ENCODE peak calls at places on chromosomes 12 and 14, in four cellular contexts. H is A549, X is ovary, P is Panc1. Y is an unnamed sample. For H3K4me1, the result is how much of the 10 kb centered on the place peaks cover.

GRCh38 chr14:23071244-23071974 is 14.1 kb upstream of the CDH24 start:
- DNase-seq in H (peak), X (peak), P (no peak), Y (peak)

GRCh38 chr12:41531147-41531829 is 343.2 kb downstream of the PDZRN4 start:
- DNase-seq in H (no peak), X (peak), P (no peak), Y (peak)

GRCh38 chr14:59330455-59330854 is 134.7 kb downstream of the GPR135 start:
- DNase-seq in H (no peak), X (peak), P (no peak), Y (no peak)

GRCh38 chr14:79809849-79810612 is 401.3 kb downstream of the DIO2 start:
- DNase-seq in H (peak), X (no peak), P (no peak), Y (no peak)

GRCh38 chr12:56751712-56752598 is at the start of gene PRIM1:
- DNase-seq in H (peak), X (peak), P (peak), Y (peak)

GRCh38 chr12:91382081-91382543 is 199.5 kb upstream of the DCN start:
- DNase-seq in H (peak), X (peak), P (peak), Y (peak)

GRCh38 chr14:46197856-46198255 is 453.7 kb downstream of the RPL10L start:
- DNase-seq in H (no peak), X (no peak), P (no peak), Y (no peak)

GRCh38 chr14:28676481-28676880 is 90.1 kb upstream of the FOXG1 start:
- DNase-seq in H (peak), X (no peak), P (peak), Y (no peak)

GRCh38 chr12:120134307-120134980 is 17.9 kb upstream of the RAB35 start:
- DNase-seq in H (no peak), X (no peak), P (no peak), Y (no peak)

GRCh38 chr14:61482348-61483206 is 161.2 kb downstream of the PRKCH start:
- DNase-seq in H (no peak), X (no peak), P (no peak), Y (no peak)

GRCh38 chr14:34212574-34212973 is 249.5 kb downstream of the SPTSSA start:
- DNase-seq in H (no peak), X (no peak), P (no peak), Y (no peak)

GRCh38 chr12:108442910-108443309 is 72.2 kb upstream of the FICD start:
- DNase-seq in H (no peak), X (no peak), P (no peak), Y (no peak)

GRCh38 chr12:55829967-55830600 is 697 bp upstream of the DNAJC14 start:
- DNase-seq in H (peak), X (peak), P (no peak), Y (peak)

GRCh38 chr14:70045715-70046535 is 142.8 kb downstream of the SLC8A3 start:
- DNase-seq in H (peak), X (no peak), P (no peak), Y (peak)

GRCh38 chr12:98736352-98737326 is 91.5 kb downstream of the APAF1 start:
- DNase-seq in H (peak), X (no peak), P (no peak), Y (no peak)

GRCh38 chr12:113905829-113906228 is 60.3 kb downstream of the RBM19 start:
- DNase-seq in H (no peak), X (no peak), P (no peak), Y (no peak)

GRCh38 chr12:113903381-113903863 is 62.7 kb downstream of the RBM19 start:
- DNase-seq in H (no peak), X (no peak), P (no peak), Y (no peak)

GRCh38 chr12:113907446-113908180 is 58.5 kb downstream of the RBM19 start:
- DNase-seq in H (no peak), X (no peak), P (no peak), Y (no peak)

GRCh38 chr12:113908584-113909100 is 57.5 kb downstream of the RBM19 start:
- DNase-seq in H (no peak), X (no peak), P (no peak), Y (no peak)

DNA sequence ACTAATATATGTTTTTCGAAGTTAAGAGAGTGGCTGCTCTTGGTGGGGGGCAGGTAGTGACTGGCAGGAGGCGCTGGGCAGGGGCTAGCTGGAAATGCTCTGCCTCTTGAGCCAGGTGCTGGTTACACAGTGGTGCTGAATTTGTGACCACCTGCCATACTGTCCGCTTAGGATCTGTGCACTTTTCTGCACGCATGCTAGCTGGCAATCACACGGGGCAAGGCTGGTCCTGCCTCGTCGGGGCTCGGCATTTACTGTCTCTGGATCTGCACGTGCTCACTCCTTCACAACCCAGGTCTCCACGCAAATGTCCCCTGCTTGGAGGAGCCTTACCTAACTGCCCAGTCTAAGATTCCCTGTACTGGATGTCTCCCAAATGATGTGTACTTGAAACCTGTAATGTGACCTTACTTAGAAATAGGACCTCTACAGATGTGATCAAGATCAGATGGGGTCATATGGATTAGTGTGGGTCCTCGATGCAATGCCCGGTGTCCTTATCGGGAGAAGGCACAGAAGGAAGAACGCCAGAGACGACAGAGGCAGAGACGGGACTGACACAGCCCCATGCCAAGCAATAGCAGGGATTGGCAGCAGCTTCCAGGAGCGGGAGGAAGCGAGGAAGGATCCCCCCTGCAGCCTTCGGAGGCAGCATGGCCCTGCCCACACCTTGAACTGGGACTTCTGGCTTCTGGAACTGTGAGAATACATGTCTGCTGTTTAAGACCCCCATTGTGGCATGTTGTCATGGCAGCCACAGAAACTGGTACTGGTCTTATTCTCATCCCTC is 59.5 kb downstream of the RBM19 start:
- DNase-seq in H (no peak), X (no peak), P (no peak), Y (no peak)
- H3K4me1 ChIP-seq in H (under half), X (under half), P (under half), Y (under half)

GRCh38 chr12:34345801-34346200 is 323.5 kb downstream of the ALG10 start:
- DNase-seq in H (no peak), X (no peak), P (no peak), Y (no peak)
- H3K4me3 ChIP-seq in H (peak), X (no peak), P (peak), Y (no peak)

GRCh38 chr12:132500856-132501180 is 10.9 kb downstream of the FBRSL1 start:
- DNase-seq in H (no peak), X (no peak), P (no peak), Y (no peak)
- H3K4me1 ChIP-seq in H (under half), X (under half), P (under half), Y (half or more)

GRCh38 chr12:59403259-59403932 is 192.4 kb upstream of the SLC16A7 start:
- DNase-seq in H (peak), X (no peak), P (peak), Y (no peak)
- H3K4me3 ChIP-seq in H (no peak), X (no peak), P (no peak), Y (no peak)

GRCh38 chr14:68363401-68363800 is 429.5 kb downstream of the ZFP36L1 start:
- DNase-seq in H (peak), X (no peak), P (no peak), Y (no peak)
- H3K4me1 ChIP-seq in H (under half), X (under half), P (under half), Y (under half)

GRCh38 chr12:89710873-89711179 is 2.2 kb upstream of the ATP2B1 start:
- DNase-seq in H (no peak), X (no peak), P (no peak), Y (no peak)
- H3K4me3 ChIP-seq in H (peak), X (no peak), P (peak), Y (peak)

DNA sequence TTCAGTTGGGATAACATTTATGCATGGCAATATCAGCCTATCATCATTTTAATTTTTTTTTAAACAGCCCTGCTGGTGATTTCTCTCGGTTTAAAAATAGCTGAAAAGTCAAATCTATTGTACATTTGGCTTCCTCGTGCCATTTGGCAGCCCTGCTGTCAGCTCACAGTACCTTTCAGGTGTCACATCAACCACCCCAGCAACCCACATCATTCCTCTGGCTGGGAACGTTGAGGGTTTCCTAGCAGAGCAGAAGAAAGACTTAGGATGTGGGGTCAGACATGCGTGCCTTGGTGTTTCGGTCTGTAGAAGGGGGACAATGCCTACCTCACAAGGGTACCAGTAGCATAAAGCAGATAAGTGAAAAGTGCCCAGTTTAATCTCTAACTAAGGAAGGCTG is 15.8 kb downstream of the PEBP1 start:
- DNase-seq in H (no peak), X (no peak), P (no peak), Y (no peak)
- H3K4me1 ChIP-seq in H (under half), X (under half), P (under half), Y (under half)

DNA sequence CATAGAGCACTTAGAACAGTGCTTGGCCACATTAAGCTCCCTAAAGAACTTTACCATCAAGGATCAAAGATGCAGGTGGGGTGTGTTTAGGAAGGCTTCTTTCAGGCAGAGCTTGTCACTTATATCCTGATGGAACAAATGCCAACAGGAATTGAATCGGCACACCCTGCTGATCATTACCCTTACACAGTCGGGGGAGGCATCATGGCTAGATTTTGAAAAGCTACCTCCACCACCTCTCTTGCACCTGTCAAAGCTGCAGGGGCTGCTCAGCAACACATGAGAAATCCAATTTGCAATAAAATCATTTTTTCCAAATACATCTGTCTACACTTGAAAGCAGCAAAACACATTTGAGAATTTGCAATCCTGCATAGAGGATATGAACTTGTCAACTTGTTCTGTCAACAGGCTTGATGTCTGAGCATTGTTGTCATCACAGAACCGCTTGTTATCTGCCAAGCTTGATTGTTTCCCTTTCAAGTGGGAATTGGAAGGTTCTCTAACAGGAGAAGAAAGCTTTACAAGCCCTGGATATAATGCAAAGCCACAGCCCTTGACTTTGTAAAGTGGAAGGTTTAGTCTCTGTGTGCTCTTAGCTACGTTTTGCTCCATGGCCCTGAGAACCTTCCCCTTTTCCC is 24.6 kb upstream of the TRIM9 start:
- DNase-seq in H (no peak), X (no peak), P (no peak), Y (no peak)
- H3K4me3 ChIP-seq in H (no peak), X (no peak), P (no peak), Y (no peak)

GRCh38 chr12:3491938-3492867 is 1.2 kb downstream of the PRMT8 start:
- DNase-seq in H (peak), X (peak), P (no peak), Y (peak)
- H3K4me1 ChIP-seq in H (under half), X (under half), P (under half), Y (under half)